ENCODE peak calls at places on chromosomes 16 and 17, in seven cellular contexts. M is GM23248; T is A172; J is activated CD8-positive, alpha-beta T cell treated with anti-CD3 and anti-CD28 coated beads for 36 hours; Q is iPS DF 19.7; R is nucleus accumbens; N is activated T-cell treated with anti-CD3 and anti-CD28 coated beads for 1 hour. C is an unnamed sample.

GRCh38 chr16:19757762-19758595 is 39.9 kb downstream of the IQCK start:
- DNase-seq in M (no peak), T (no peak), J (no peak), Q (no peak), R (no peak), N (no peak), C (no peak)

GRCh38 chr17:80294210-80294609 is 33.6 kb downstream of the RNF213 start:
- DNase-seq in M (no peak), T (no peak), J (no peak), Q (no peak), R (no peak), N (no peak), C (no peak)

GRCh38 chr16:84749815-84750214 is 50.0 kb downstream of the USP10 start:
- DNase-seq in M (no peak), T (no peak), J (no peak), Q (no peak), R (no peak), N (no peak), C (no peak)

GRCh38 chr16:8716052-8716451 is 41.6 kb downstream of the ABAT start:
- DNase-seq in M (no peak), T (no peak), J (no peak), Q (no peak), R (no peak), N (no peak), C (no peak)

GRCh38 chr16:88440111-88440510 is 13.0 kb upstream of the ZFPM1 start:
- DNase-seq in M (no peak), T (no peak), J (no peak), Q (no peak), R (no peak), N (no peak), C (no peak)

GRCh38 chr16:89531821-89532526 is 23.8 kb downstream of the SPG7 start:
- DNase-seq in M (no peak), T (no peak), J (no peak), Q (no peak), R (no peak), N (no peak), C (no peak)

GRCh38 chr16:2663553-2664521 is 18.5 kb upstream of the KCTD5 start:
- DNase-seq in M (peak), T (peak), J (peak), Q (no peak), R (no peak), N (no peak), C (peak)

GRCh38 chr16:70804153-70804728 is 3.3 kb upstream of the VAC14 start:
- DNase-seq in M (peak), T (peak), J (no peak), Q (no peak), R (no peak), N (no peak), C (peak)

GRCh38 chr17:412211-413015 is 59.8 kb upstream of the RPH3AL start:
- DNase-seq in M (peak), T (peak), J (peak), Q (no peak), R (peak), N (peak), C (peak)

GRCh38 chr16:28140788-28141618 is 70.8 kb downstream of the XPO6 start:
- DNase-seq in M (no peak), T (no peak), J (peak), Q (no peak), R (no peak), N (peak), C (no peak)

GRCh38 chr17:29577778-29578211 is 9.3 kb downstream of the TP53I13 start:
- DNase-seq in M (peak), T (peak), J (no peak), Q (no peak), R (peak), N (no peak), C (no peak)

GRCh38 chr16:89921131-89921698 is 1.9 kb upstream of the TUBB3 start:
- DNase-seq in M (peak), T (no peak), J (no peak), Q (no peak), R (no peak), N (no peak), C (no peak)

C was measured in AG09309.